ENCODE peak calls at places on chromosomes 3 and 15, in seven cellular contexts. X, R, N, B, F, O and G are unnamed samples.

GRCh38 chr3:73004316-73004715 is 7.7 kb downstream of the PPP4R2 start:
- DNase-seq in B (no peak), F (no peak), X (no peak), R (no peak), O (no peak), N (no peak), G (no peak)

GRCh38 chr3:53221345-53221744 is 34.5 kb downstream of the TKT start:
- DNase-seq in O (no peak), R (no peak), X (no peak), F (no peak), N (no peak), B (no peak), G (no peak)

GRCh38 chr15:33735637-33736247 is 232.6 kb upstream of the CHRM5 start:
- DNase-seq in O (peak; percentile 74), B (no peak), X (no peak), F (peak; percentile 22), R (peak; percentile 60), N (peak; percentile 46), G (no peak)

GRCh38 chr3:172467170-172467824 is 19.0 kb upstream of the GHSR start:
- DNase-seq in O (peak; percentile 44), X (no peak), F (no peak), R (peak; percentile 20), B (peak; percentile 74), N (no peak), G (peak; percentile 9)

GRCh38 chr3:197795200-197795599 is 4.1 kb downstream of the LRCH3 start:
- DNase-seq in N (no peak), O (no peak), X (no peak), B (peak; percentile 29), R (peak; percentile 96), F (no peak), G (peak; percentile 48)

GRCh38 chr15:63023351-63023945 is 19.1 kb upstream of the TPM1 start:
- DNase-seq in N (no peak), X (no peak), F (no peak), R (peak; percentile 88), B (peak; percentile 88), O (no peak), G (peak; percentile 94)

GRCh38 chr3:177459397-177459796 is 262.1 kb upstream of the TBL1XR1 start:
- DNase-seq in B (peak; percentile 87), N (no peak), R (peak; percentile 83), X (no peak), F (no peak), O (peak; percentile 45), G (peak; percentile 28)

GRCh38 chr3:46866720-46867549 is 3.7 kb upstream of the MYL3 start:
- DNase-seq in B (peak; percentile 12), N (peak; percentile 90), O (peak; percentile 83), R (peak; percentile 76), F (peak; percentile 36), X (peak; percentile 75), G (peak; percentile 28)

GRCh38 chr3:124078978-124079911 is 87.3 kb upstream of the ROPN1 start:
- DNase-seq in R (peak; percentile 69), N (no peak), X (no peak), F (peak; percentile 58), O (peak; percentile 51), B (no peak), G (peak; percentile 50)

GRCh38 chr15:31328425-31328998 is 1.9 kb downstream of the KLF13 start:
- DNase-seq in F (no peak), B (peak; percentile 20), O (no peak), R (peak; percentile 79), X (peak; percentile 49), N (peak; percentile 39), G (peak; percentile 36)

GRCh38 chr3:127784283-127784682 is 38.0 kb downstream of the MGLL start:
- DNase-seq in R (no peak), N (no peak), B (no peak), X (no peak), F (no peak), O (no peak), G (no peak)

GRCh38 chr15:78045189-78045588 is 32.3 kb downstream of the TBC1D2B start:
- DNase-seq in B (no peak), F (no peak), O (no peak), X (no peak), N (no peak), R (no peak), G (no peak)

GRCh38 chr3:50572158-50572557 is 2.8 kb downstream of the HEMK1 start:
- DNase-seq in F (peak; percentile 45), R (peak; percentile 84), X (peak; percentile 60), B (peak; percentile 23), O (peak; percentile 83), N (peak; percentile 76), G (peak; percentile 51)

GRCh38 chr3:2655229-2655701 is 454.9 kb downstream of the IL5RA start:
- DNase-seq in N (no peak), O (no peak), X (no peak), R (no peak), F (no peak), B (no peak), G (no peak)

GRCh38 chr3:13479332-13479581 is 849 bp upstream of the HDAC11 start:
- DNase-seq in F (peak; percentile 30), R (peak; percentile 70), B (peak; percentile 10), O (peak; percentile 60), N (no peak), X (peak; percentile 41), G (no peak)

GRCh38 chr3:20811006-20811405 is 625.0 kb upstream of the SGO1 start:
- DNase-seq in R (no peak), B (no peak), X (no peak), O (no peak), F (no peak), N (no peak), G (no peak)

GRCh38 chr3:20808864-20809263 is 622.9 kb upstream of the SGO1 start:
- DNase-seq in R (no peak), B (no peak), O (no peak), F (no peak), N (no peak), X (no peak), G (no peak)

GRCh38 chr3:20811631-20812030 is 625.6 kb upstream of the SGO1 start:
- DNase-seq in X (no peak), R (no peak), N (no peak), O (no peak), F (no peak), B (no peak), G (no peak)

DNA sequence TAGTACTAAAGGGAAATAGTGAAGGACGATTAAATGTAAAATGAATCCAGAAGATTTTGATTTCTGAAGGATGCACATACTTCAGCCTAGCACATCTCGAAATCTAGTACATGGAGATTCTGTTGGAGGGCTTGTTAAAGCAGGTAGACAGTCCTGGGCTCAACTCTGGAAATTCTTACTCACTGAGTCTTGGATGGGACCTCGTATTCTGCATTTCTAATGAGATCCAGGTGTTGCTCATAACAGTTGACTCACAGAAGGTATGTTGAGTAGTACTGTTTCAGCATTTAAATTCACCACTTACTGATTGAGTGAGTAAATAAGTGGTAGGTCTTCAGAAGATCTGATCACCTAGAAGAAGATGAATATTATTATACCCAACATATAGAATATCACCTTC is 623.4 kb upstream of the SGO1 start:
- DNase-seq in N (no peak), B (no peak), F (no peak), O (no peak), X (no peak), R (no peak), G (no peak)
- TF ChIP-seq CTCF in N (no peak), B (no peak), F (no peak), O (no peak), X (no peak), R (no peak), G (no peak)

GRCh38 chr3:42653560-42654330 is at the start of gene ZBTB47:
- DNase-seq in O (peak; percentile 63), F (no peak), B (no peak), X (peak; percentile 60), R (peak; percentile 74), N (no peak), G (no peak)

GRCh38 chr3:42655331-42655888 is 1.9 kb downstream of the ZBTB47 start:
- DNase-seq in N (no peak), X (peak; percentile 50), O (no peak), B (no peak), F (no peak), R (peak; percentile 66), G (no peak)

GRCh38 chr3:42655980-42656679 is 2.6 kb downstream of the ZBTB47 start:
- DNase-seq in N (no peak), B (peak; percentile 58), X (no peak), O (peak; percentile 28), R (peak; percentile 77), F (no peak), G (peak; percentile 35)

GRCh38 chr3:42653303-42653559 is 266 bp upstream of the ZBTB47 start:
- DNase-seq in F (no peak), R (no peak), O (no peak), B (no peak), N (no peak), X (no peak), G (no peak)

DNA sequence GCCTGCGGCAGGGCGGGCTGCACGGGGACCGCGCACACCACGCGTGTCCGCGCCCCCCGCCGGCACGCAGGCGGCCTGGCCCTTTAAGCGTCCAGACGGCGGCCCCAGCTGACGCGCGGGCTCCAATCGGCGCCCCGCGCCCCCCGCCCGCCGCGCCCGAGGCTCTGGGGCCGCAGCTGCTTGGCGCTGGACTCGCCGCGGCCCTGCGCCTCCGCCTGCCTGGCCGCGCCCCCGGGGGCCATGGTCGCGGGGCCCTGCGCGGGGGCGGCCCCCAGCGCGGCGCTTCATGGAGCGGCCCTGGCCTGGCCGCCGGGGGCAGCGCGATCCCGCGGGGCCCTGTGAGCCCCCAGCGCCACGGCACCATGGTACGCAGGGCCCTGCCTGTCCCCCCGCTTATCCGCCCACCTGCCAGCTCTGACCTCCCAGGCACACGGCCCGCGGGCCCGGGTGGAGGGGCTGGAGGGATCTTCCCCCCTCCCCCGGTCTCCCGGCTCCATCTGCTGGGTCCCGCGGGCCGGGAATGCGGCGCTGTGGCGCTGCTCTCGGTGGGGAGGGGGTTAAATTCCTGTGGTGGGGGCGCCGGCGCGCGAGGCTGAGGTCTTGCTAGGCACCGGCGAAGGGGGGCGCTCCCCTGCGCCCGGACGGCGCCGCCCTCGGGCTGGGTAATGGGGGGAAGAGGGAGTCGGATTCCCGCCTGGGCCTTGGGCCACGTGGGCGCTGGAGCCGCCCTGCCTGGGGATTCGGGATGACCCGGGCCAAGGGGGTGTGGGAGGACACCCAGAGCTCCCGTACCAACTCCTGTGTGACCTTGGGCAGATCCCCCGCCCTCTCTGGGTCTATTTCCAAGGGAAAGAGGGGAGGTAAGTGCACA is 1.1 kb downstream of the ZBTB47 start:
- DNase-seq in B (peak; percentile 35), X (peak; percentile 52), O (peak; percentile 87), N (peak; percentile 85), F (peak; percentile 46), R (peak; percentile 82), G (peak; percentile 22)
- TF ChIP-seq CTCF in B (no peak), X (no peak), O (peak; percentile 42), N (no peak), F (no peak), R (no peak), G (peak; percentile 64)

GRCh38 chr15:80308002-80308401 is 56.0 kb upstream of the CTXND1 start:
- DNase-seq in R (no peak), F (no peak), X (no peak), B (no peak), N (peak; percentile 72), O (no peak), G (no peak)
- TF ChIP-seq CTCF in R (no peak), F (peak; percentile 31), X (no peak), B (no peak), N (no peak), O (no peak), G (no peak)

DNA sequence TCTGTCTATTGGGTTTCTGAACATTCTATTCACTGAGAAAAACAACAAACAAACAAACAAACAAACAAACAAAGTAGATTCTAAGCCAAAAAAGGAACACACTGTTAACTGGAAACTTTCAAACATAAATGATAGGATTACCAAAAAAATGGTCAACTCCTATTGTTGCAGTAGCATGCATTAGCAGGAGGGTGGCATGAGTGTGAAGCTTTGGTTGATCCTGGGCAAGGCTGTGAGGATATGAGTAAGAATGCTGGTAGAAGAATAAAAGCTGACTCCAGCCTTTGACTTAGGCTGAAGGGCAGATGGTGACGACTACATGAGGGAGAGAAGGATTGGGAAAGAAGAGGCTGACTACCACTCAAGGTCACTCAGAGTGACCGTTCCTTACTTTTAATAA is 810.3 kb downstream of the VGLL3 start:
- DNase-seq in F (peak; percentile 23), O (peak; percentile 16), X (no peak), B (no peak), N (peak; percentile 22), R (peak; percentile 5), G (no peak)
- TF ChIP-seq CTCF in F (peak; percentile 44), O (no peak), X (no peak), B (peak; percentile 18), N (no peak), R (no peak), G (no peak)